ENCODE peak calls at places on chromosomes 5 and 9, in ten cellular contexts. Y is mucosa of descending colon, K is prostate gland, R is HepG2, M is tibial nerve, U is fibroblast of the aortic adventitia, D is fibroblast of lung, E is HFFc6, S is tibial artery, P is cardiac fibroblast. G is an unnamed sample.

GRCh38 chr5:82922086-82922734 is 155.0 kb downstream of the TMEM167A start:
- DNase-seq in R (no peak), S (no peak), M (no peak), P (no peak), E (no peak), K (no peak), D (no peak), U (no peak), Y (no peak), G (no peak)

GRCh38 chr5:178080056-178080455 is 33.3 kb upstream of the N4BP3 start:
- DNase-seq in U (no peak), D (no peak), P (no peak), Y (no peak), R (no peak), M (no peak), K (no peak), E (no peak), S (no peak), G (no peak)

GRCh38 chr9:112969730-112970129 is 42.3 kb downstream of the ZNF883 start:
- DNase-seq in M (no peak), Y (no peak), R (no peak), K (no peak), E (no peak), D (no peak), S (no peak), P (no peak), U (no peak), G (no peak)

GRCh38 chr5:78662323-78662722 is 13.8 kb upstream of the LHFPL2 start:
- DNase-seq in R (no peak), P (no peak), S (no peak), D (no peak), U (no peak), E (no peak), Y (no peak), K (no peak), M (no peak), G (no peak)

GRCh38 chr5:154900071-154900470 is 37.9 kb downstream of the GEMIN5 start:
- DNase-seq in R (no peak), M (no peak), P (no peak), K (no peak), E (no peak), D (no peak), S (no peak), Y (no peak), U (no peak), G (no peak)

GRCh38 chr9:68731857-68732256 is 26.8 kb downstream of the PIP5K1B start:
- DNase-seq in K (no peak), R (no peak), D (no peak), U (no peak), M (no peak), E (no peak), Y (peak; percentile 68), P (no peak), S (no peak), G (no peak)

GRCh38 chr5:155053482-155053881 is 39.9 kb downstream of the KIF4B start:
- DNase-seq in R (no peak), K (no peak), Y (no peak), P (peak; percentile 3), M (no peak), E (no peak), S (no peak), D (no peak), U (no peak), G (no peak)

GRCh38 chr9:74921732-74922131 is 31.0 kb downstream of the C9orf40 start:
- DNase-seq in P (no peak), U (no peak), E (no peak), R (no peak), M (no peak), S (no peak), D (no peak), Y (no peak), K (no peak), G (no peak)

GRCh38 chr5:11857391-11857790 is 46.9 kb downstream of the CTNND2 start:
- DNase-seq in E (no peak), P (no peak), Y (no peak), M (no peak), D (no peak), S (no peak), R (no peak), U (no peak), K (no peak), G (no peak)

GRCh38 chr5:124126504-124127240 is 614.7 kb downstream of the CSNK1G3 start:
- DNase-seq in S (no peak), P (no peak), M (no peak), K (no peak), E (no peak), Y (no peak), D (no peak), U (no peak), R (no peak), G (no peak)

GRCh38 chr5:96007051-96007450 is 45.4 kb upstream of the ELL2 start:
- DNase-seq in P (no peak), U (no peak), R (no peak), M (no peak), S (no peak), Y (no peak), E (no peak), D (no peak), K (no peak), G (no peak)

GRCh38 chr9:82369251-82369945 is 380.8 kb downstream of the SPATA31D1 start:
- DNase-seq in Y (no peak), M (no peak), U (no peak), R (no peak), P (no peak), E (no peak), K (no peak), S (no peak), D (no peak), G (no peak)

GRCh38 chr9:130193119-130193518 is 20.9 kb downstream of the NCS1 start:
- DNase-seq in R (no peak), D (no peak), M (no peak), S (no peak), K (no peak), U (no peak), P (no peak), E (no peak), Y (no peak), G (no peak)

GRCh38 chr5:75640395-75640794 is 29.1 kb downstream of the ANKDD1B start:
- DNase-seq in P (peak; percentile 91), K (no peak), U (peak; percentile 96), Y (no peak), S (no peak), M (no peak), D (peak; percentile 49), R (no peak), E (peak; percentile 74), G (peak; percentile 90)

GRCh38 chr5:1278216-1278615 is 16.7 kb downstream of the TERT start:
- DNase-seq in M (no peak), D (no peak), E (no peak), R (no peak), U (no peak), S (no peak), P (no peak), K (no peak), Y (no peak), G (no peak)

GRCh38 chr9:117046666-117047327 is 359.7 kb downstream of the TRIM32 start:
- DNase-seq in U (no peak), Y (no peak), E (no peak), S (no peak), M (no peak), P (no peak), R (no peak), D (no peak), K (no peak), G (no peak)
- TF ChIP-seq CTCF in U (no peak), Y (no peak), E (peak; percentile 29), S (no peak), M (no peak), P (peak; percentile 11), R (no peak), D (no peak), K (no peak), G (no peak)

GRCh38 chr5:81751009-81751835 is at the start of gene SSBP2:
- DNase-seq in R (peak; percentile 69), U (peak; percentile 99), E (peak; percentile 96), S (peak; percentile 99), K (peak; percentile 98), Y (peak; percentile 99), P (peak; percentile 100), M (peak; percentile 99), D (peak; percentile 99), G (peak; percentile 99)
- TF ChIP-seq CTCF in R (no peak), U (no peak), E (no peak), S (no peak), K (peak; percentile 12), Y (no peak), P (no peak), M (peak; percentile 66), D (no peak), G (no peak)

DNA sequence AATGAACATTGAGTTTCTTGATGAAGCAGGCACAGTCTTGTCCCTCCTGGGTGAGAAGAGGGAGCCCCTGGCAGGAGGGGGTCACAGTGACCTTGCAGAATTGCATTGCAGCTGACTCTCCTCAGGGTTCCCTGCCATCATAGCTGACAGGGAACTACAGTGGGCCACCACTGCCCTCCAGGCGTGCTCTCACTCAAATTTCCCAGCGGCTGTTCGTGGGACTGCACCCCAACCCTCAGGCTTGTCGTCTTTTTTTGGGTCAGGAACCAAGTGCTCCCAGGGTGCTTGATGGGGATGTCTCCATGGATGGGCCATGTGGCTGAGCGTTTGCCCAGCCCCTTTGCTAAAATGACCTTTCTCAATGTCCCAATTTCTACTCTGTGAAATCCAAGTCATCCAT is 215.8 kb downstream of the MELK start:
- DNase-seq in Y (no peak), S (no peak), R (no peak), P (no peak), D (no peak), K (no peak), M (no peak), U (no peak), E (no peak), G (peak; percentile 78)
- TF ChIP-seq CTCF in Y (no peak), S (no peak), R (peak; percentile 9), P (peak; percentile 60), D (peak; percentile 30), K (no peak), M (no peak), U (peak; percentile 60), E (peak; percentile 72), G (peak; percentile 47)

GRCh38 chr9:77013932-77014596 is 5.4 kb upstream of the FOXB2 start:
- DNase-seq in K (no peak), U (no peak), E (no peak), Y (no peak), P (no peak), S (no peak), D (no peak), M (no peak), R (no peak), G (peak; percentile 52)

GRCh38 chr9:77010527-77010926 is 8.9 kb upstream of the FOXB2 start:
- DNase-seq in U (no peak), K (no peak), Y (no peak), R (no peak), D (no peak), M (no peak), P (no peak), E (no peak), S (no peak), G (peak; percentile 58)

GRCh38 chr9:77013186-77013931 is 6.1 kb upstream of the FOXB2 start:
- DNase-seq in U (no peak), S (no peak), Y (no peak), P (no peak), R (no peak), E (no peak), M (no peak), K (no peak), D (no peak), G (no peak)

GRCh38 chr9:77014597-77015263 is 4.7 kb upstream of the FOXB2 start:
- DNase-seq in Y (no peak), U (no peak), R (no peak), S (no peak), E (no peak), P (no peak), K (no peak), M (no peak), D (no peak), G (peak; percentile 81)

GRCh38 chr9:77011973-77012817 is 7.3 kb upstream of the FOXB2 start:
- DNase-seq in U (peak; percentile 50), Y (peak; percentile 62), S (peak; percentile 41), E (no peak), M (peak; percentile 34), D (peak; percentile 55), P (peak; percentile 52), R (peak; percentile 20), K (no peak), G (peak; percentile 93)
- TF ChIP-seq CTCF in U (peak; percentile 83), Y (peak; percentile 78), S (peak; percentile 64), E (peak; percentile 82), M (peak; percentile 65), D (peak; percentile 72), P (peak; percentile 84), R (peak; percentile 88), K (peak; percentile 13), G (peak; percentile 67)

G was measured in osteoblast.